ENCODE peak calls at places on chromosome 21, in eight cellular contexts. V is neural progenitor cell, O is psoas muscle, P is AG04450, Y is mammary epithelial cell, X is IMR-90, L is pancreas, F is astrocyte. J is an unnamed sample.

GRCh38 chr21:16587141-16587570 is 857.4 kb downstream of the USP25 start:
- DNase-seq in Y (peak; percentile 84), P (peak; percentile 32), X (peak; percentile 65), F (peak; percentile 73), O (peak; percentile 76), L (peak; percentile 48), V (no peak), J (no peak)

GRCh38 chr21:43318841-43319781 is 107.8 kb downstream of the SIK1 start:
- DNase-seq in X (peak; percentile 87), O (peak; percentile 58), V (no peak), Y (peak; percentile 80), F (peak; percentile 47), P (peak; percentile 16), L (no peak), J (no peak)

GRCh38 chr21:35212393-35213127 is 163.5 kb upstream of the RUNX1 start:
- DNase-seq in O (no peak), F (peak; percentile 84), V (no peak), X (peak; percentile 81), P (no peak), L (no peak), Y (peak; percentile 69), J (no peak)

GRCh38 chr21:35738342-35738961 is 321.9 kb downstream of the SETD4 start:
- DNase-seq in Y (peak; percentile 36), O (no peak), F (peak; percentile 84), X (peak; percentile 4), P (no peak), L (no peak), V (no peak), J (no peak)

GRCh38 chr21:41802185-41802584 is 35.3 kb upstream of the RIPK4 start:
- DNase-seq in Y (no peak), O (no peak), V (no peak), P (no peak), X (no peak), L (no peak), F (no peak), J (no peak)

GRCh38 chr21:26811031-26811430 is 34.2 kb downstream of the ADAMTS1 start:
- DNase-seq in F (no peak), L (no peak), Y (no peak), X (peak; percentile 82), P (no peak), V (no peak), O (no peak), J (no peak)

GRCh38 chr21:35927262-35927661 is 133.1 kb downstream of the SETD4 start:
- DNase-seq in P (no peak), F (no peak), O (no peak), X (no peak), Y (no peak), L (no peak), V (no peak), J (no peak)

GRCh38 chr21:38258803-38259485 is 2.2 kb downstream of the KCNJ15 start:
- DNase-seq in F (peak; percentile 91), Y (no peak), V (no peak), X (peak; percentile 98), P (peak; percentile 81), O (no peak), L (no peak), J (no peak)

GRCh38 chr21:46048926-46049889 is 48.7 kb upstream of the COL6A2 start:
- DNase-seq in O (peak; percentile 95), F (peak; percentile 100), P (peak; percentile 100), V (no peak), X (peak; percentile 100), Y (peak; percentile 66), L (peak; percentile 36), J (no peak)

GRCh38 chr21:43315244-43316137 is 111.4 kb downstream of the SIK1 start:
- DNase-seq in L (no peak), V (no peak), X (no peak), F (no peak), Y (no peak), P (no peak), O (peak; percentile 28), J (no peak)

GRCh38 chr21:14675774-14676530 is 129.8 kb upstream of the SAMSN1 start:
- DNase-seq in O (no peak), X (no peak), F (no peak), Y (no peak), P (no peak), L (no peak), V (no peak), J (no peak)

GRCh38 chr21:33767236-33767635 is 124.9 kb downstream of the ITSN1 start:
- DNase-seq in V (no peak), O (no peak), F (peak; percentile 63), X (peak; percentile 46), Y (no peak), L (no peak), P (no peak), J (no peak)

GRCh38 chr21:27703806-27704205 is 736.9 kb upstream of the ADAMTS5 start:
- DNase-seq in L (no peak), F (no peak), V (no peak), Y (no peak), O (no peak), P (no peak), X (no peak), J (no peak)

GRCh38 chr21:46355161-46356004 is 31.4 kb downstream of the PCNT start:
- DNase-seq in O (peak; percentile 65), X (no peak), V (no peak), Y (no peak), F (no peak), P (no peak), L (no peak), J (no peak)

GRCh38 chr21:17512245-17513213 is at the start of gene CXADR:
- DNase-seq in V (peak; percentile 98), O (no peak), X (no peak), F (peak; percentile 7), L (peak; percentile 93), Y (peak; percentile 85), P (no peak), J (peak; percentile 65)

GRCh38 chr21:41418956-41419680 is 6.9 kb upstream of the MX1 start:
- DNase-seq in Y (no peak), F (no peak), O (no peak), X (no peak), V (no peak), P (no peak), L (no peak), J (no peak)

GRCh38 chr21:17196619-17197018 is 316.2 kb upstream of the CXADR start:
- DNase-seq in V (no peak), F (no peak), O (no peak), X (no peak), L (no peak), Y (no peak), P (no peak), J (no peak)

GRCh38 chr21:34029724-34030528 is 43.5 kb upstream of the MRPS6 start:
- DNase-seq in O (no peak), F (peak; percentile 84), L (peak; percentile 9), V (peak; percentile 80), P (peak; percentile 16), X (peak; percentile 82), Y (peak; percentile 75), J (no peak)

GRCh38 chr21:26366781-26367180 is 196.2 kb upstream of the APP start:
- DNase-seq in F (no peak), V (no peak), O (no peak), Y (peak; percentile 51), L (no peak), P (no peak), X (no peak), J (no peak)

GRCh38 chr21:43866233-43866632 is 1.2 kb downstream of the AGPAT3 start:
- DNase-seq in O (peak; percentile 72), X (peak; percentile 57), Y (peak; percentile 29), V (peak; percentile 19), L (no peak), P (no peak), F (peak; percentile 36), J (peak; percentile 26)

GRCh38 chr21:31693222-31693621 is 33.7 kb downstream of the SOD1 start:
- DNase-seq in F (no peak), P (no peak), L (no peak), Y (no peak), O (no peak), V (no peak), X (no peak), J (no peak)

GRCh38 chr21:31700040-31700439 is 31.9 kb downstream of the SCAF4 start:
- DNase-seq in Y (no peak), V (no peak), L (no peak), O (no peak), F (no peak), X (no peak), P (no peak), J (no peak)

GRCh38 chr21:31698461-31698860 is 33.5 kb downstream of the SCAF4 start:
- DNase-seq in P (no peak), X (no peak), V (no peak), O (no peak), F (no peak), Y (no peak), L (no peak), J (no peak)

DNA sequence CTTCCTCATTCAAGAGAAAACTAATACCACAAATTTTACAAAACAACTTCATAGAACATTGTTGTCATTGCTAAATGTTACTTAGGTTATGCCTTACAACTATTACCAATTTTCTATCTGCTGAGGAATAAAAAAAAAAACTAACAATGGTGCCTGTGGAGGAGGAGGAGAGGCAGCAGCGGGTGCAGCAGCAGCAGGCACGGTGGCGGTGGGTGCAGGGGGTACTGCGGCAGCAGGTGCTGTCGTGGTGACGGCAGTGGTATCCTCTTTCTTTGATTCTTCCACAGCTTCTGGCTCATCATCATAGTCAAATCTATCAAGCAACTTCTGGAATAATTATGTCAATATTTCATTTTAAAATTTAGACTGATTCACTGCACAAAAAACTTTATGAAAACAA is 35.5 kb downstream of the SCAF4 start:
- DNase-seq in Y (no peak), P (no peak), X (no peak), O (no peak), L (no peak), V (no peak), F (no peak), J (no peak)
- H3K9me3 ChIP-seq in Y (no peaks in the 10 kb centered on the region), P (no peaks in the 10 kb centered on the region), X (no peaks in the 10 kb centered on the region), O (no peaks in the 10 kb centered on the region), L (no peaks in the 10 kb centered on the region), V (no peaks in the 10 kb centered on the region), F (no peaks in the 10 kb centered on the region), J (no peaks in the 10 kb centered on the region)

GRCh38 chr21:45009616-45010015 is 64.8 kb upstream of the ADARB1 start:
- DNase-seq in V (no peak), X (no peak), F (no peak), P (no peak), Y (no peak), O (no peak), L (no peak), J (no peak)
- H3K9me3 ChIP-seq in V (no peaks in the 10 kb centered on the region), X (peaks cover 14% of the 10 kb centered on the region), F (peaks cover 3% of the 10 kb centered on the region), P (peaks cover 20% of the 10 kb centered on the region), Y (peaks cover 14% of the 10 kb centered on the region), O (no peaks in the 10 kb centered on the region), L (no peaks in the 10 kb centered on the region), J (peaks cover 3% of the 10 kb centered on the region)

DNA sequence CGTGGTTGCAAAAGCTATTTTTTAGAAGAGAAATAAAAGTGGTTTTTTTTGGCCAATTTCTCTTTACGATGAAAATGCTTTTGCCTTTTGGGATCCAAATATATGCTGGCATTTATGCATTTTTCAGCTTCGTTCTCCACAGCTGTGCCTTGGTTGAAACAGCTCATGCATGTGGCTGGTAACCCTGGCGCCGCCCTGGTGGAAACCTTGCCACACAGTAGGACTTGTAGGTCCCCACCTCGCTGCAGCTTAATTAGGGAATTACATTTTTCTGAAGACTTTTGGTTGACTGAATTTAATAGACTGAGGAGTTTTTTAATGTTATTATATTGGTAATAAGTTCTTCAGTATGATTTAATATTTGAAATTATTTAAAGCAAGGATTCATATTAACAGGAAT is 12.7 kb upstream of the PCP4 start:
- DNase-seq in P (no peak), V (no peak), O (no peak), F (no peak), L (no peak), X (no peak), Y (no peak), J (no peak)
- H3K9me3 ChIP-seq in P (peaks cover 40% of the 10 kb centered on the region), V (no peaks in the 10 kb centered on the region), O (no peaks in the 10 kb centered on the region), F (no peaks in the 10 kb centered on the region), L (no peaks in the 10 kb centered on the region), X (peaks cover 37% of the 10 kb centered on the region), Y (no peaks in the 10 kb centered on the region), J (no peaks in the 10 kb centered on the region)

GRCh38 chr21:22871692-22872091 is 1873.5 kb downstream of the NCAM2 start:
- DNase-seq in V (no peak), Y (no peak), F (no peak), P (no peak), L (no peak), X (no peak), O (no peak), J (no peak)
- H3K9me3 ChIP-seq in V (no peaks in the 10 kb centered on the region), Y (peaks cover 33% of the 10 kb centered on the region), F (peaks cover 5% of the 10 kb centered on the region), P (peaks cover 10% of the 10 kb centered on the region), L (no peaks in the 10 kb centered on the region), X (peaks cover 13% of the 10 kb centered on the region), O (no peaks in the 10 kb centered on the region), J (no peaks in the 10 kb centered on the region)